ENCODE peak calls at places on chromosomes 13 and 19, in ten cellular contexts. Y is cardiac muscle cell; C is HCT116; K is psoas muscle; S is stomach; A is ovary; D is CD8-positive, alpha-beta memory T cell; O is effector memory CD4-positive, alpha-beta T cell; Q is aorta; F is gastrocnemius medialis. J is an unnamed sample.

GRCh38 chr13:31380728-31381127 is 181.0 kb downstream of the B3GLCT start:
- DNase-seq in D (no peak), A (no peak), S (no peak), F (no peak), K (no peak), Y (peak; percentile 19), O (no peak), Q (no peak), C (no peak), J (peak; percentile 29)

GRCh38 chr19:17021793-17022590 is 4.6 kb downstream of the CPAMD8 start:
- DNase-seq in F (no peak), Q (no peak), A (no peak), K (no peak), Y (no peak), S (no peak), O (no peak), C (no peak), D (no peak), J (no peak)

GRCh38 chr13:24788538-24788937 is 24.6 kb downstream of the RNF17 start:
- DNase-seq in S (no peak), K (no peak), A (no peak), F (no peak), D (no peak), O (no peak), C (no peak), Y (no peak), Q (no peak), J (no peak)

GRCh38 chr19:38375098-38375493 is 725 bp downstream of the PSMD8 start:
- DNase-seq in F (no peak), Q (no peak), C (no peak), S (no peak), D (no peak), Y (no peak), O (no peak), A (no peak), K (no peak), J (no peak)

GRCh38 chr19:45137179-45137761 is 23.5 kb downstream of the NKPD1 start:
- DNase-seq in C (no peak), Q (no peak), F (no peak), Y (no peak), D (no peak), A (no peak), O (no peak), S (no peak), K (no peak), J (peak; percentile 59)

GRCh38 chr19:50567052-50567841 is 988 bp downstream of the LRRC4B start:
- DNase-seq in K (no peak), D (no peak), Y (no peak), O (no peak), A (no peak), Q (no peak), C (no peak), S (no peak), F (no peak), J (peak; percentile 91)

GRCh38 chr19:31146546-31147183 is 202.6 kb downstream of the TSHZ3 start:
- DNase-seq in O (no peak), A (no peak), Y (no peak), D (no peak), C (no peak), Q (no peak), K (no peak), S (no peak), F (no peak), J (peak; percentile 53)

GRCh38 chr19:58398545-58398944 is 3.1 kb downstream of the RNF225 start:
- DNase-seq in Q (no peak), Y (no peak), F (no peak), C (no peak), K (no peak), A (no peak), O (no peak), D (no peak), S (no peak), J (no peak)

GRCh38 chr19:19488875-19489690 is 26.3 kb downstream of the TSSK6 start:
- DNase-seq in Y (peak; percentile 33), O (peak; percentile 95), D (peak; percentile 92), F (peak; percentile 69), K (peak; percentile 88), C (peak; percentile 89), A (peak; percentile 81), S (peak; percentile 64), Q (peak; percentile 92), J (peak; percentile 89)

DNA sequence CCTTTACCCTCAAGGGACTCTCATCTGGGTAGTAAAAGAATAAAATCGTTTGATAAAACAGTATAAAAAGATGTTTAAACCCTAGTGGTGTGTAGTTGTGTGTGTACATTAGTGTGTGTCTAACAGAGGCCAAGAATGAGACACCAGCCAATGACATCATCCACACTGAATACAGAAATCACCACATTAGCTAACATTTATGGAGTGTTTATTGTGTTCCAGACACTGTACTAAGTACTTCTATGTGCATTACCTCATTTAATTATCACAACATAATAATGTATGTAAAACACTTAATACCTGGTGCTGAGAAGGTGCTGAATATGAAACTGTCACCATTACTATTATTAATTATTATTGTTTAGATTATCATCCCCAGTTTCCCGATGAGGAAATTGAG is 49.1 kb upstream of the UQCRFS1 start:
- DNase-seq in S (no peak), C (no peak), D (no peak), A (no peak), F (no peak), Q (no peak), K (no peak), Y (no peak), O (no peak), J (no peak)
- H3K4me3 ChIP-seq in S (no peak overlapping the region), C (no peak overlapping the region), D (no peak overlapping the region), A (no peak overlapping the region), F (no peak overlapping the region), Q (no peak overlapping the region), K (no peak overlapping the region), Y (no peak overlapping the region), O (no peak overlapping the region), J (no peak overlapping the region)

GRCh38 chr13:78609464-78610205 is 6.3 kb upstream of the POU4F1 start:
- DNase-seq in D (no peak), S (no peak), A (no peak), O (no peak), Y (peak; percentile 51), Q (no peak), C (no peak), K (peak; percentile 57), F (no peak), J (peak; percentile 80)
- H3K27me3 ChIP-seq in D (peaks cover 51% of the 10 kb centered on the region), S (peaks cover 61% of the 10 kb centered on the region), A (no peaks in the 10 kb centered on the region), O (peaks cover 52% of the 10 kb centered on the region), Y (peaks cover 80% of the 10 kb centered on the region), Q (no peaks in the 10 kb centered on the region), C (peaks cover 6% of the 10 kb centered on the region), K (peaks cover 74% of the 10 kb centered on the region), F (peaks cover 68% of the 10 kb centered on the region), J (peaks cover 74% of the 10 kb centered on the region)

GRCh38 chr19:36564391-36564790 is 8.7 kb downstream of the ZNF529 start:
- DNase-seq in K (no peak), D (no peak), S (no peak), Y (no peak), O (no peak), F (no peak), Q (no peak), A (no peak), C (no peak), J (no peak)
- H3K36me3 ChIP-seq in K (peaks cover 40% of the 10 kb centered on the region), D (peaks cover 34% of the 10 kb centered on the region), S (peaks cover 85% of the 10 kb centered on the region), Y (peaks cover 5% of the 10 kb centered on the region), O (peaks cover 59% of the 10 kb centered on the region), F (peaks cover 4% of the 10 kb centered on the region), Q (peaks cover 11% of the 10 kb centered on the region), A (no peaks in the 10 kb centered on the region), C (no peaks in the 10 kb centered on the region), J (no peaks in the 10 kb centered on the region)

GRCh38 chr13:91767681-91768080 is 369.3 kb downstream of the GPC5 start:
- DNase-seq in A (no peak), Y (peak; percentile 7), C (no peak), S (no peak), D (no peak), K (no peak), O (no peak), Q (no peak), F (no peak), J (no peak)

GRCh38 chr13:91758724-91759123 is 360.3 kb downstream of the GPC5 start:
- DNase-seq in Q (no peak), K (no peak), O (no peak), F (no peak), S (no peak), D (no peak), Y (no peak), A (no peak), C (no peak), J (no peak)

GRCh38 chr13:91768746-91769145 is 370.3 kb downstream of the GPC5 start:
- DNase-seq in Q (no peak), D (no peak), Y (no peak), C (no peak), F (no peak), O (no peak), K (no peak), S (no peak), A (no peak), J (no peak)

GRCh38 chr13:91764527-91764926 is 366.1 kb downstream of the GPC5 start:
- DNase-seq in S (no peak), D (no peak), A (no peak), Q (no peak), Y (no peak), K (no peak), C (no peak), O (no peak), F (no peak), J (no peak)
- H3K4me3 ChIP-seq in S (no peak overlapping the region), D (no peak overlapping the region), A (no peak overlapping the region), Q (no peak overlapping the region), Y (no peak overlapping the region), K (no peak overlapping the region), C (no peak overlapping the region), O (no peak overlapping the region), F (no peak overlapping the region), J (no peak overlapping the region)

DNA sequence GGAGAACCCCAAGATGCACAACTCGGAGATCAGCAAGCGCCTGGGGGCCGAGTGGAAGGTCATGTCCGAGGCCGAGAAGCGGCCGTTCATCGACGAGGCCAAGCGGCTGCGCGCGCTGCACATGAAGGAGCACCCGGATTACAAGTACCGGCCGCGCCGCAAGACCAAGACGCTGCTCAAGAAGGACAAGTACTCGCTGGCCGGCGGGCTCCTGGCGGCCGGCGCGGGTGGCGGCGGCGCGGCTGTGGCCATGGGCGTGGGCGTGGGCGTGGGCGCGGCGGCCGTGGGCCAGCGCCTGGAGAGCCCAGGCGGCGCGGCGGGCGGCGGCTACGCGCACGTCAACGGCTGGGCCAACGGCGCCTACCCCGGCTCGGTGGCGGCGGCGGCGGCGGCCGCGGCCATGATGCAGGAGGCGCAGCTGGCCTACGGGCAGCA is 939 bp downstream of the SOX1 start:
- DNase-seq in D (no peak), C (no peak), Y (peak; percentile 34), Q (no peak), K (no peak), S (no peak), O (no peak), F (no peak), A (no peak), J (peak; percentile 86)
- H3K27me3 ChIP-seq in D (peaks cover 31% of the 10 kb centered on the region), C (peaks cover 6% of the 10 kb centered on the region), Y (peaks cover 100% of the 10 kb centered on the region), Q (no peaks in the 10 kb centered on the region), K (peaks cover 92% of the 10 kb centered on the region), S (peaks cover 81% of the 10 kb centered on the region), O (peaks cover 40% of the 10 kb centered on the region), F (peaks cover 70% of the 10 kb centered on the region), A (no peaks in the 10 kb centered on the region), J (peaks cover 87% of the 10 kb centered on the region)

GRCh38 chr19:6800991-6801396 is 28.5 kb downstream of the VAV1 start:
- DNase-seq in F (no peak), A (no peak), O (no peak), K (no peak), S (no peak), D (no peak), Y (no peak), C (peak; percentile 39), Q (no peak), J (no peak)
- H3K36me3 ChIP-seq in F (no peaks in the 10 kb centered on the region), A (no peaks in the 10 kb centered on the region), O (peaks cover 4% of the 10 kb centered on the region), K (no peaks in the 10 kb centered on the region), S (no peaks in the 10 kb centered on the region), D (no peaks in the 10 kb centered on the region), Y (no peaks in the 10 kb centered on the region), C (no peaks in the 10 kb centered on the region), Q (no peaks in the 10 kb centered on the region), J (no peaks in the 10 kb centered on the region)

J was measured in H7.